ENCODE peak calls at places on chromosomes 16 and 17, in nine cellular contexts. Q is amniotic stem cell; C is HEK293T; I is H9; J is activated CD4-positive, CD25-positive, alpha-beta regulatory T cell; P is T47D; Z is GM12878; T is nephron progenitor cell; U is activated T-helper 1 cell treated with anti-CD3 and anti-CD28 coated beads, Interleukin-12 subunit alpha, Interleukin-12 subunit beta, Interleukin-2, Interleukin-4 antibody, amounts not matched to agents 30 ng/mL and 10 ng/mL and 1 ng/mL, durations not matched to agents 14 hours and 24 hours and 36 hours. V is an unnamed sample.

GRCh38 chr17:61498042-61498441 is 45.8 kb downstream of the TBX4 start:
- DNase-seq in Q (no peak), C (no peak), I (no peak), J (no peak), P (no peak), Z (no peak), T (no peak), U (no peak), V (no peak)

GRCh38 chr16:66427036-66427446 is at the start of gene BEAN1:
- DNase-seq in Q (no peak), C (peak), I (no peak), J (no peak), P (peak), Z (no peak), T (peak), U (no peak), V (no peak)

GRCh38 chr17:4974064-4974670 is 6.5 kb upstream of the SPAG7 start:
- DNase-seq in Q (no peak), C (no peak), I (no peak), J (no peak), P (no peak), Z (no peak), T (no peak), U (no peak), V (no peak)

GRCh38 chr17:76734080-76734840 is 2.9 kb downstream of the SRSF2 start:
- DNase-seq in Q (no peak), C (no peak), I (no peak), J (no peak), P (no peak), Z (no peak), T (no peak), U (no peak), V (no peak)

GRCh38 chr17:10772425-10773380 is 31.2 kb downstream of the TMEM238L start:
- DNase-seq in Q (no peak), C (peak), I (peak), J (no peak), P (peak), Z (no peak), T (peak), U (no peak), V (no peak)

GRCh38 chr17:76493505-76494167 is 7.6 kb downstream of the RHBDF2 start:
- DNase-seq in Q (no peak), C (no peak), I (no peak), J (no peak), P (no peak), Z (no peak), T (no peak), U (peak), V (no peak)

GRCh38 chr17:56681561-56682266 is 88.2 kb downstream of the NOG start:
- DNase-seq in Q (peak), C (no peak), I (no peak), J (no peak), P (no peak), Z (no peak), T (no peak), U (peak), V (no peak)

GRCh38 chr17:59487161-59487873 is 78.1 kb upstream of the DHX40 start:
- DNase-seq in Q (no peak), C (no peak), I (no peak), J (no peak), P (no peak), Z (no peak), T (no peak), U (no peak), V (no peak)

GRCh38 chr16:78706637-78707036 is 607.2 kb downstream of the WWOX start:
- DNase-seq in Q (no peak), C (no peak), I (no peak), J (no peak), P (no peak), Z (no peak), T (no peak), U (no peak), V (no peak)